ENCODE peak calls at places on chromosome 1, in ten cellular contexts. U, V, P, B, W, R, X, Q, H and L are unnamed samples.

GRCh38 chr1:45883633-45884032 is 80.2 kb downstream of the MAST2 start:
- DNase-seq in U (no peak), R (peak; percentile 45), H (no peak), V (no peak), Q (no peak), X (no peak), P (no peak), W (no peak), B (no peak), L (peak; percentile 62)

GRCh38 chr1:45512641-45513054 is 9.0 kb downstream of the PRDX1 start:
- DNase-seq in H (peak; percentile 59), X (peak; percentile 26), B (peak; percentile 25), R (peak; percentile 79), V (peak; percentile 46), P (peak; percentile 9), U (peak; percentile 50), W (no peak), Q (peak; percentile 11), L (peak; percentile 80)

GRCh38 chr1:7470904-7471638 is 300.0 kb upstream of the VAMP3 start:
- DNase-seq in U (no peak), H (no peak), R (peak; percentile 95), P (no peak), V (peak; percentile 69), X (peak; percentile 84), W (no peak), Q (no peak), B (peak; percentile 98), L (peak; percentile 98)

GRCh38 chr1:161307230-161307768 is 2.5 kb downstream of the MPZ start:
- DNase-seq in V (no peak), R (no peak), X (peak; percentile 98), H (no peak), B (no peak), U (no peak), W (no peak), P (no peak), Q (no peak), L (peak; percentile 26)

GRCh38 chr1:85195703-85196102 is 5.1 kb downstream of the SYDE2 start:
- DNase-seq in B (no peak), H (no peak), R (no peak), U (no peak), X (no peak), V (no peak), P (no peak), W (no peak), Q (no peak), L (no peak)

GRCh38 chr1:175341631-175342429 is 149.3 kb upstream of the KIAA0040 start:
- DNase-seq in Q (no peak), V (no peak), B (no peak), R (no peak), P (no peak), W (no peak), U (no peak), X (no peak), H (no peak), L (no peak)

GRCh38 chr1:224632921-224633321 is 16.8 kb downstream of the CNIH3 start:
- DNase-seq in X (no peak), B (no peak), R (peak; percentile 31), P (no peak), W (no peak), U (no peak), V (no peak), H (no peak), Q (no peak), L (peak; percentile 16)

GRCh38 chr1:50976111-50976889 is 6.3 kb downstream of the CDKN2C start:
- DNase-seq in R (peak; percentile 52), B (no peak), W (no peak), U (peak; percentile 22), Q (peak; percentile 92), P (no peak), H (peak; percentile 18), V (no peak), X (no peak), L (no peak)

GRCh38 chr1:83839566-83840173 is 159.3 kb downstream of the TTLL7 start:
- DNase-seq in P (no peak), R (no peak), B (no peak), H (no peak), V (no peak), W (no peak), U (no peak), Q (no peak), X (no peak), L (no peak)

GRCh38 chr1:224259986-224260385 is 70.0 kb downstream of the NVL start:
- DNase-seq in X (no peak), H (no peak), Q (no peak), V (no peak), U (no peak), P (no peak), R (peak; percentile 78), W (no peak), B (no peak), L (peak; percentile 23)

GRCh38 chr1:183544598-183545297 is 45.5 kb downstream of the NCF2 start:
- DNase-seq in R (no peak), V (no peak), P (no peak), U (no peak), X (no peak), B (no peak), W (no peak), Q (peak; percentile 67), H (no peak), L (peak; percentile 91)